ENCODE peak calls at places on chromosomes 6 and 20, in six cellular contexts. K is fibroblast of pulmonary artery, N is astrocyte of the spinal cord, M is heart right ventricle, L is body of pancreas, S is transverse colon. R is an unnamed sample.

GRCh38 chr6:13295576-13295975 is 32.8 kb downstream of the TBC1D7 start:
- DNase-seq in M (no peak), N (no peak), L (no peak), S (no peak), K (no peak), R (no peak)

GRCh38 chr20:14449323-14449722 is 111.9 kb upstream of the FLRT3 start:
- DNase-seq in L (no peak), N (no peak), K (peak; percentile 27), S (no peak), M (no peak), R (no peak)

GRCh38 chr20:58071500-58071804 is 157.0 kb downstream of the ANKRD60 start:
- DNase-seq in L (no peak), N (no peak), M (no peak), S (no peak), K (no peak), R (no peak)

GRCh38 chr6:157650261-157650640 is 172.8 kb upstream of the SNX9 start:
- DNase-seq in N (no peak), L (peak; percentile 20), M (peak; percentile 48), S (no peak), K (no peak), R (no peak)

GRCh38 chr6:408599-409102 is 17.1 kb downstream of the IRF4 start:
- DNase-seq in N (peak; percentile 37), L (peak; percentile 68), S (no peak), M (peak; percentile 59), K (peak; percentile 41), R (no peak)

GRCh38 chr6:54698974-54699373 is 147.6 kb upstream of the FAM83B start:
- DNase-seq in N (no peak), S (no peak), L (no peak), M (no peak), K (no peak), R (no peak)

GRCh38 chr20:46757754-46758678 is 48.6 kb downstream of the SLC2A10 start:
- DNase-seq in M (peak; percentile 35), S (peak; percentile 51), L (peak; percentile 45), K (peak; percentile 66), N (peak; percentile 55), R (no peak)

GRCh38 chr6:136968831-136969230 is 46.7 kb downstream of the SLC35D3 start:
- DNase-seq in M (peak; percentile 83), N (no peak), K (no peak), S (no peak), L (peak; percentile 31), R (no peak)

GRCh38 chr6:82681119-82681714 is 317.6 kb downstream of the TPBG start:
- DNase-seq in L (no peak), M (no peak), N (no peak), K (no peak), S (no peak), R (no peak)

GRCh38 chr6:2522521-2522920 is 228.2 kb downstream of the MYLK4 start:
- DNase-seq in M (no peak), N (peak; percentile 67), K (peak; percentile 71), L (no peak), S (no peak), R (no peak)

GRCh38 chr6:110181131-110182027 is 1.2 kb downstream of the CDC40 start:
- DNase-seq in L (peak; percentile 12), S (no peak), N (no peak), K (peak; percentile 22), M (no peak), R (no peak)

GRCh38 chr6:42783876-42784738 is 2.3 kb downstream of the BICRAL start:
- DNase-seq in N (peak; percentile 32), L (no peak), K (peak; percentile 27), S (no peak), M (no peak), R (no peak)

GRCh38 chr6:106520711-106521367 is 108.5 kb downstream of the RTN4IP1 start:
- DNase-seq in N (no peak), S (peak; percentile 61), M (no peak), L (peak; percentile 65), K (no peak), R (no peak)

GRCh38 chr6:122610690-122611455 is 668 bp downstream of the PKIB start:
- DNase-seq in N (peak; percentile 52), L (peak; percentile 80), S (peak; percentile 72), M (no peak), K (peak; percentile 7), R (no peak)

DNA sequence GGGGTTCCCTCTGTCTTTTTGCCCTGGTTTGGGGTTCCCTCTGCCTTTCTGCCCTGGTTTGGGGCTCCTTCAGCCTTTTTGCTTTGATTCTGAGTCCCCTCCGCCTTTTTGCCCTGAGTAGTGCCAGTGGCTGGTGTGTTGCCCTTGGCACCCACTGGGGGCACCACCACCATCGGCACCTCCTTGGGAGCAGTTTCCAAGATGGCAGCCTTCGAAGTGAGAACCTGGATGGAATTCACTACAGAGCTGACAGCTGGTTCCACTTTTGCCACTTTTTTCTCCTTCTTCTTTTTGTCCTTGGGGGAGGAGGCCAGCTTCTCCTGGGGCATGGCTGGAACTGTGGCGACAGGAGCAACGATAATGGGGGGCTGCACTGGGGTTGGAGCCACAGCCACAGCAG is 22.2 kb downstream of the RRBP1 start:
- DNase-seq in N (no peak), L (peak; percentile 1), S (no peak), K (no peak), M (no peak), R (no peak)
- TF ChIP-seq CTCF in N (peak; percentile 4), L (no peak), S (no peak), K (peak; percentile 2), M (no peak), R (no peak)

DNA sequence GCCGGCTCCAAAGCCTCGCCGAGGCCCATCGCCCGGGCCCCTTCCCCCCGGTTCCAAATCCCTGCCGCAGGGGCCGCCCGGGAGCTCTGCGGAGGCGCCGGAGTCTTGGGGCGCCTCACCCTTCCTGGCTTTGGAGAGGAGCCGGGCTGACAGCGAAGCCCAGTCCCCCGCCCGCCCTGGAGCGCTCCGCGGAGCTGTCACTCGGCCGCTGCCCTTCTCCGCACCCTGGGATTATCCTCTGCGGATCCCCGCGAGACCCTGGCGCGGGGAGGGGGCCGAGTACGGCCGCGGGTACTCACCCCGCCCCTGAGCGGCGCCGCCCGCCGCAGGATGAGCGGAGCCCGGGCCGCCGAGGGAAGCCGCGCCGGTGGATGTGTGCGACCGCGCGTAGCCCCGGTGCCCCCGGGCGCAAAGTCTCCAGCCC is 343 bp downstream of the SNAP91 start:
- DNase-seq in L (no peak), S (no peak), K (peak; percentile 4), M (no peak), N (peak; percentile 13), R (no peak)
- H3K4me3 ChIP-seq in L (peak overlapping the region; percentile 43), S (peak overlapping the region; percentile 42), K (peak overlapping the region; percentile 44), M (peak overlapping the region; percentile 53), N (peak overlapping the region; percentile 42), R (peak overlapping the region; percentile 44)

DNA sequence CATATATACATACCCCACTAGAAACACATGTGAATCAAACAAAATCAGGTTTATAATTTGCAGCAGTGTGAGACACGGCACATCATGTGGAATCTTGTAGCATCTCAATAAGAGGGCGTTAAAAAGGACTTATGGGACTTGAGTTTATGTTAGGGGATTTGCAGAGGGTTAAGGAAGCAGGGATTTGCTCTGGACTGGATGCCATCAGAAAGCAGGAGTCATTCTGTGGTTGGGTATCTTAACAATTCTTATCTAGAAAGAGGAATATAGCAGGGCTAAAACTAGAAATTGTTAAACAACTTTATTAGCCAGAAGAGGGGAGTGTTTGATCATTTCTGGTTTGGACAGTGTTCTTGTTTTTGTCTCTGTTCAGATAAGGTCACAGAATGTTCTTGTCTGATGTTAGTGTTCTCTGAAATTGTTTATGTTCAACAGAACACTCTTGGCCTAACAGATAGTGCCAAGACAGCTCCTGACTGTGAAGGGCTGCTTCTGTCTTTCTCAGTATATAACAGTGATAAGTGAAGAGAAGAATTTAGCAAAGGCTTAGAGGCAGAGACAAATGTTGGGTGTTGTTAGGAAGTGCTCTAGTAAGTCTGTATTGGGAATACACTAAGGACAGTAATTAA is 39.2 kb downstream of the LIN28B start:
- DNase-seq in S (no peak), L (no peak), N (peak; percentile 38), K (peak; percentile 30), M (no peak), R (no peak)
- TF ChIP-seq CTCF in S (no peak), L (no peak), N (no peak), K (no peak), M (no peak), R (no peak)

GRCh38 chr20:38270869-38271608 is 10.5 kb upstream of the KIAA1755 start:
- DNase-seq in N (peak; percentile 98), K (peak; percentile 95), M (peak; percentile 84), L (no peak), S (no peak), R (peak; percentile 92)
- H3K4me3 ChIP-seq in N (no peak overlapping the region), K (no peak overlapping the region), M (no peak overlapping the region), L (no peak overlapping the region), S (no peak overlapping the region), R (no peak overlapping the region)

DNA sequence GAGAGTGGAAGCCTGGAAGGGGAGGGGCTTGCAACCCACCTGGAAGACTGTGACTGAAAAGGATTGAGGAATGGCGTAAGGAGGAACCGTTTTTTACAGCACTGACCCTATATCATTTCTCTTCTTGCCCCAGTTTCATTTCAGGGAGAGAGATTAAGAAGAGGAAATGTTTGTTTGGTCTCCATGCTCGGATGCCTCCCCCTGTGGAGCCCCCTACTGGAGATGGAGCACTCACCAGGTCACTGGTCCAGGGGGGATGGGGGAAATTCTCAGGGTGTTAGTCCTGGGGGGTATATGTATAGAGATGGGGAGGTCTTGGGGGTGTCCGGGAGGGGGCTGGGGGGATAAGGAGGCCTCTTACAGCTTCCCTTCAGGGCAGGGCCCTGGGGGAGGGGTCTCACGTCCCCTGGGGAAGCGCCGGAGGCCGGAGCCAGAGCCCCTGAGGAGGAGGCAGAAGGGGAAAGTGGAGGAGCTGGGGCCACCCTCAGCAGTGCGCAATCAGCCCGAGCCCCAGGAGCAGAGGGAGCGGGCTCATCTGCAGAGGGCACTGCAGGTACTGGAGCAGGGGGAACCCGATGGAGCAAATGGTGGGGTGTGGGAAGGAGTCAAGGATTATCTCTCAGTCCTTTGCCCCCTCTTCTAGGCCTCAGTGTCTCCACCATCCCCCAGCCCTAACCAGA is 3.2 kb downstream of the CUTA start:
- DNase-seq in S (no peak), M (no peak), L (no peak), N (no peak), K (no peak), R (no peak)
- TF ChIP-seq CTCF in S (no peak), M (no peak), L (peak; percentile 5), N (peak; percentile 56), K (peak; percentile 49), R (peak; percentile 44)

GRCh38 chr6:117549606-117550005 is 52.7 kb downstream of the GOPC start:
- DNase-seq in N (no peak), K (no peak), S (no peak), L (no peak), M (no peak), R (no peak)

GRCh38 chr6:117546674-117547073 is 55.6 kb downstream of the GOPC start:
- DNase-seq in N (no peak), S (no peak), K (no peak), L (no peak), M (no peak), R (no peak)

GRCh38 chr6:117548797-117549301 is 53.5 kb downstream of the GOPC start:
- DNase-seq in L (no peak), S (no peak), M (no peak), K (peak; percentile 77), N (peak; percentile 87), R (no peak)

GRCh38 chr6:117550078-117550600 is 52.2 kb downstream of the GOPC start:
- DNase-seq in N (no peak), K (no peak), S (no peak), L (no peak), M (no peak), R (no peak)

GRCh38 chr6:117547688-117548621 is 54.4 kb downstream of the GOPC start:
- DNase-seq in S (peak; percentile 57), M (peak; percentile 71), N (peak; percentile 49), K (peak; percentile 50), L (peak; percentile 74), R (no peak)
- H3K4me3 ChIP-seq in S (peak overlapping the region; percentile 29), M (peak overlapping the region; percentile 58), N (peak overlapping the region; percentile 4), K (peak overlapping the region; percentile 44), L (no peak overlapping the region), R (peak overlapping the region; percentile 45)